ENCODE peak calls at places on chromosomes 4 and X, in five cellular contexts. A is stimulated activated CD8-positive, alpha-beta memory T cell treated with anti-CD3 and anti-CD28 coated beads, Interleukin-7, amount 100 ng/mL, for 24 hours; S is activated naive CD8-positive, alpha-beta T cell treated with anti-CD3 and anti-CD28 coated beads, Interleukin-2, amount 10 ng/mL, durations not matched to agents 7 days and 5 days; T is NAMALWA; L is AG20443. U is an unnamed sample.

GRCh38 chr4:176193898-176194297 is 1.5 kb downstream of the SPATA4 start:
- DNase-seq in A (no peak), S (no peak), T (no peak), L (peak; percentile 50), U (peak; percentile 26)

GRCh38 chr4:82710202-82710929 is 88.2 kb downstream of the SCD5 start:
- DNase-seq in A (no peak), S (no peak), T (no peak), L (no peak), U (no peak)

GRCh38 chrX:118346258-118347094 is 570 bp downstream of the WDR44 start:
- DNase-seq in A (peak; percentile 3), S (peak; percentile 62), T (peak; percentile 75), L (peak; percentile 18), U (no peak)

GRCh38 chrX:112822892-112823291 is 17.7 kb downstream of the AMOT start:
- DNase-seq in A (no peak), S (no peak), T (no peak), L (no peak), U (no peak)

GRCh38 chr4:177237291-177237690 is 72.4 kb upstream of the NEIL3 start:
- DNase-seq in A (no peak), S (no peak), T (no peak), L (no peak), U (no peak)

GRCh38 chr4:48944252-48944651 is 37.7 kb upstream of the OCIAD2 start:
- DNase-seq in A (no peak), S (no peak), T (no peak), L (peak; percentile 44), U (peak; percentile 78)

GRCh38 chrX:40175416-40176255 is 77.9 kb upstream of the BCOR start:
- DNase-seq in A (peak; percentile 41), S (peak; percentile 79), T (peak; percentile 86), L (peak; percentile 38), U (peak; percentile 18)

GRCh38 chrX:155662297-155662696 is 49.5 kb upstream of the TMLHE start:
- DNase-seq in A (no peak), S (no peak), T (peak; percentile 2), L (no peak), U (no peak)

GRCh38 chrX:101417981-101418841 is 10.2 kb downstream of the HNRNPH2 start:
- DNase-seq in A (no peak), S (peak; percentile 52), T (no peak), L (peak; percentile 48), U (peak; percentile 4)

GRCh38 chr4:152515678-152516077 is 20.2 kb downstream of the FBXW7 start:
- DNase-seq in A (no peak), S (no peak), T (no peak), L (peak; percentile 59), U (peak; percentile 25)

GRCh38 chr4:139934336-139934735 is 219.6 kb downstream of the MAML3 start:
- DNase-seq in A (no peak), S (no peak), T (no peak), L (peak; percentile 55), U (no peak)

GRCh38 chr4:180932365-180933001 is 1310.7 kb upstream of the TENM3 start:
- DNase-seq in A (no peak), S (no peak), T (no peak), L (no peak), U (no peak)

GRCh38 chrX:69133561-69134542 is 31.4 kb downstream of the PJA1 start:
- DNase-seq in A (no peak), S (no peak), T (peak; percentile 50), L (peak; percentile 71), U (peak; percentile 53)

GRCh38 chr4:151555151-151555945 is 146.4 kb downstream of the FHIP1A start:
- DNase-seq in A (no peak), S (no peak), T (no peak), L (peak; percentile 22), U (no peak)

GRCh38 chr4:123349401-123350190 is 47.0 kb upstream of the SPRY1 start:
- DNase-seq in A (no peak), S (no peak), T (no peak), L (no peak), U (no peak)

GRCh38 chr4:27702710-27703431 is 842.2 kb downstream of the STIM2 start:
- DNase-seq in A (no peak), S (no peak), T (peak; percentile 19), L (no peak), U (no peak)

GRCh38 chr4:77092832-77093800 is 17.3 kb upstream of the CCNI start:
- DNase-seq in A (no peak), S (no peak), T (no peak), L (peak; percentile 59), U (no peak)

GRCh38 chr4:138751290-138751689 is 264.3 kb upstream of the NOCT start:
- DNase-seq in A (no peak), S (no peak), T (no peak), L (peak; percentile 36), U (no peak)

GRCh38 chrX:31227250-31227649 is 155.4 kb upstream of the FTHL17 start:
- DNase-seq in A (no peak), S (no peak), T (no peak), L (peak; percentile 56), U (peak; percentile 68)

GRCh38 chr4:6332669-6333050 is 63.0 kb downstream of the WFS1 start:
- DNase-seq in A (no peak), S (no peak), T (no peak), L (no peak), U (no peak)

GRCh38 chr4:67332627-67333026 is 212.7 kb downstream of the CENPC start:
- DNase-seq in A (no peak), S (no peak), T (peak; percentile 46), L (peak; percentile 25), U (no peak)

GRCh38 chr4:114005569-114006442 is 26.4 kb upstream of the ARSJ start:
- DNase-seq in A (no peak), S (no peak), T (no peak), L (peak; percentile 55), U (no peak)

GRCh38 chrX:38627683-38628082 is 66.3 kb downstream of the TSPAN7 start:
- DNase-seq in A (no peak), S (no peak), T (peak; percentile 64), L (no peak), U (peak; percentile 2)

GRCh38 chrX:27276751-27277150 is 186.4 kb downstream of the PPP4R3C start:
- DNase-seq in A (no peak), S (no peak), T (no peak), L (no peak), U (no peak)

GRCh38 chr4:89894654-89895652 is at the start of gene MMRN1:
- DNase-seq in A (no peak), S (no peak), T (no peak), L (no peak), U (no peak)

GRCh38 chrX:10892605-10893225 is 218.4 kb upstream of the HCCS start:
- DNase-seq in A (no peak), S (no peak), T (no peak), L (no peak), U (no peak)

U was measured in MG63.